ENCODE peak calls at places on chromosomes 5 and 9, in four cellular contexts. U is H9, E is neural progenitor cell, I is SK-N-SH. P is an unnamed sample. For H3K4me1, the result is how much of the 10 kb centered on the place peaks cover.

GRCh38 chr9:134318481-134318891 is 7.8 kb upstream of the RXRA start:
- DNase-seq in U (no peak), E (no peak), I (no peak), P (peak)

GRCh38 chr5:15424769-15425168 is 75.2 kb upstream of the FBXL7 start:
- DNase-seq in U (no peak), E (no peak), I (no peak), P (no peak)

GRCh38 chr5:96017951-96018350 is 56.3 kb upstream of the ELL2 start:
- DNase-seq in U (no peak), E (peak), I (no peak), P (peak)

GRCh38 chr5:140800816-140801493 is at the start of gene PCDHA3:
- DNase-seq in U (no peak), E (no peak), I (no peak), P (peak)

GRCh38 chr9:12884736-12885395 is 110.0 kb downstream of the LURAP1L start:
- DNase-seq in U (no peak), E (peak), I (peak), P (peak)

GRCh38 chr9:93120846-93121315 is 13.2 kb downstream of the NINJ1 start:
- DNase-seq in U (peak), E (no peak), I (no peak), P (no peak)

GRCh38 chr5:4945296-4945695 is 194.8 kb upstream of the ADAMTS16 start:
- DNase-seq in U (no peak), E (no peak), I (no peak), P (no peak)

GRCh38 chr9:97860451-97861147 is 7.6 kb downstream of the FOXE1 start:
- DNase-seq in U (no peak), E (no peak), I (no peak), P (no peak)

GRCh38 chr5:170644501-170644900 is 139.0 kb upstream of the GABRP start:
- DNase-seq in U (no peak), E (no peak), I (no peak), P (no peak)

GRCh38 chr9:106796771-106797170 is 66.2 kb upstream of the ZNF462 start:
- DNase-seq in U (no peak), E (no peak), I (no peak), P (peak)

GRCh38 chr5:109656829-109657228 is 32.9 kb upstream of the MAN2A1 start:
- DNase-seq in U (no peak), E (no peak), I (no peak), P (peak)

GRCh38 chr5:165620394-165620793 is 2115.0 kb downstream of the MAT2B start:
- DNase-seq in U (no peak), E (no peak), I (no peak), P (no peak)

GRCh38 chr5:69305512-69305911 is 27.1 kb downstream of the CCDC125 start:
- DNase-seq in U (no peak), E (no peak), I (no peak), P (no peak)

GRCh38 chr9:130606887-130607582 is 27.7 kb downstream of the FUBP3 start:
- DNase-seq in U (no peak), E (no peak), I (no peak), P (peak)

GRCh38 chr5:54135042-54135441 is 175.3 kb downstream of the ARL15 start:
- DNase-seq in U (no peak), E (no peak), I (no peak), P (peak)

GRCh38 chr9:124663046-124663961 is 107.8 kb downstream of the NR6A1 start:
- DNase-seq in U (no peak), E (no peak), I (no peak), P (no peak)

GRCh38 chr5:58466939-58467338 is 7.1 kb upstream of the PLK2 start:
- DNase-seq in U (peak), E (peak), I (no peak), P (peak)

GRCh38 chr9:2307480-2307879 is 292.3 kb downstream of the SMARCA2 start:
- DNase-seq in U (no peak), E (no peak), I (no peak), P (peak)

GRCh38 chr5:149790276-149790675 is 60.2 kb downstream of the PPARGC1B start:
- DNase-seq in U (no peak), E (no peak), I (no peak), P (no peak)
- H3K4me1 ChIP-seq in U (under half), E (under half), I (under half), P (under half)

DNA sequence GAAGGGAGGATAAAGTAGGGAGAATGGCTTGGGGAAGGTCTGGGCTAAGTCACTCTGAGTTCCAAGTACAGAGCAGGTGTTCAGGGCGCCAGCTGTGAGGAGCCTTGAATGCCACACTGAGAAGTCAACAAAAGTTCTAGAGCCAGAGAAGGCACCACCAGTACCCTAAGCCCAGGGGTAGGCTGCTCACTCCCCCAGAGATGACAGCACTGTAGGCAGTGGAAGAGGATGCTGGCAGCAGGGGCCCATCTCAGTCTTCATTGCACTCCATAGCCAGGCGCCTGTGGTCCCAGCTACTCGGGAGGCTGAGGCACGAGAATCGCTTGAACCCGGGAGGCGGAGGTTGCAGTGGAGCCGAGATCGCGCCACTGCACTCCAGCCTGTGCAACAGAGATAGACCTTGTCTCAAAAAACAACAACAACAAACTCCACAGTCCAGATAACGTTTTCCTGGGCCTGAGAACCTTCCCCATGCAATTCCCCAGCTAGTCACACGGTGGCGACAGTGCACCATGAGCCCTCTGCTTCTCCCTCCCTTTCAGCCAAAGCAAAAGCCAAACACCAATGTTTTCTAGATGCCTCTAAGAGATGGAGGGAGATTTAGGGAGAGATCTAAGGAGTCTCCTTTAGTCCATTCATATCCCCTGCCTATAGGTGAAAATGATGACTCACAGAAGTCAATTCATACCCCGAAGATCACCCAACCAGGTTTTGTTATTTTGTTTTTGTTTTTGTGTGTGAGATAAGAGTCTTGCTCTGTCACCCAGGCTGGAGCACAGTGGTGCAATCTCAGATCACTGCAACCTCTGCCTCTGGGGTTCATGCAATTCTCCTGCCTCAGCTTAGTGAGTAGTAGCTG is 19.8 kb upstream of the NSD1 start:
- DNase-seq in U (peak), E (peak), I (peak), P (peak)
- H3K4me2 ChIP-seq in U (no peak), E (no peak), I (no peak), P (no peak)

GRCh38 chr5:87780831-87781760 is 368.4 kb upstream of the CCNH start:
- DNase-seq in U (peak), E (peak), I (peak), P (peak)
- H2AFZ ChIP-seq in U (no peak), E (no peak), I (no peak), P (peak)

DNA sequence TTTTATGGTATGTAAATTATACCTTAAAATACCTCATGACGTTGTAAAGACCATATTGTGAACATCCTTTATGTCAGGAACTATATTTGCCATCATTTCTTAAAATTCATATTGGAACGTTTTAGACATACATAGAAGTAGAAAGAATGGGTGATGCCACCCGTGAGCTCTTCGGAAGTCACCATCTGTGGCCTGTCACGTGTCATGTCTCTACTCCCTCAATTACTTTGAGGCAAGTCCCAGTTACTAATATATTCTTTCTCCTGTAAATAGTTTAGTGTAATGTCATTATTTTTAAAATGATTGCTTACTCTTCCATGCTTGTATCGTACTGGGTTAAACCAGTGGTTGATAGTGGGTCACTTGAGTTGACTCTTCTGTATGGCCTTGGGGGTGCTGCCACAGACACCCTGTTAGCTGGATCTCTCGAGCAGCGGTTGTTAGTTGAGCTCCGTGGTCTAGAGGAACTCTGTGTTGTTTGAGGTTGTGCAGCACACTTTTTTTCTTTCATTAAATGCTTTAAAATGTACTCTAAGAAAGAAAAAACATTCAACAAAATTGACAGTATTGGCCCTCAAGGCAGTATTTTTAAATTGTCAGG is 66.2 kb downstream of the TRIO start:
- DNase-seq in U (no peak), E (no peak), I (no peak), P (no peak)
- H3K4me1 ChIP-seq in U (under half), E (under half), I (under half), P (half or more)

GRCh38 chr5:80964491-80964890 is 4.3 kb downstream of the RASGRF2 start:
- DNase-seq in U (no peak), E (no peak), I (no peak), P (no peak)

GRCh38 chr5:80963966-80964481 is 3.9 kb downstream of the RASGRF2 start:
- DNase-seq in U (no peak), E (no peak), I (no peak), P (no peak)

GRCh38 chr5:80963521-80963895 is 3.3 kb downstream of the RASGRF2 start:
- DNase-seq in U (no peak), E (no peak), I (no peak), P (no peak)

GRCh38 chr5:80964919-80965318 is 4.8 kb downstream of the RASGRF2 start:
- DNase-seq in U (no peak), E (no peak), I (no peak), P (no peak)

GRCh38 chr5:80967500-80968181 is 7.5 kb downstream of the RASGRF2 start:
- DNase-seq in U (no peak), E (no peak), I (no peak), P (peak)
- H3K4me2 ChIP-seq in U (no peak), E (no peak), I (peak), P (no peak)

GRCh38 chr5:179304466-179304865 is 40.8 kb downstream of the ADAMTS2 start:
- DNase-seq in U (no peak), E (no peak), I (no peak), P (peak)
- H2AFZ ChIP-seq in U (no peak), E (no peak), I (no peak), P (peak)

GRCh38 chr5:42513246-42513645 is 90.0 kb downstream of the GHR start:
- DNase-seq in U (no peak), E (no peak), I (no peak), P (no peak)
- H3K4me1 ChIP-seq in U (under half), E (under half), I (under half), P (under half)

GRCh38 chr5:74539986-74540385 is 100.5 kb downstream of the ENC1 start:
- DNase-seq in U (no peak), E (no peak), I (no peak), P (no peak)
- H3K4me2 ChIP-seq in U (no peak), E (no peak), I (no peak), P (no peak)

GRCh38 chr9:87711857-87712800 is 13.8 kb upstream of the CTSL start:
- DNase-seq in U (no peak), E (no peak), I (peak), P (peak)
- H2AFZ ChIP-seq in U (no peak), E (no peak), I (no peak), P (peak)